ENCODE peak calls at places on chromosomes 4 and X, in five cellular contexts. N is lung, E is nucleus accumbens, G is iPS-NIHi11, I is AG04449. U is an unnamed sample.

GRCh38 chr4:4492161-4492847 is 49.5 kb downstream of the STX18 start:
- DNase-seq in G (no peak), I (peak; percentile 9), N (no peak), E (no peak), U (no peak)

GRCh38 chrX:106281383-106281782 is 113.3 kb downstream of the PWWP3B start:
- DNase-seq in I (no peak), E (no peak), N (no peak), G (no peak), U (no peak)

GRCh38 chr4:176195184-176195978 is at the start of gene SPATA4:
- DNase-seq in I (peak; percentile 47), N (peak; percentile 92), G (peak; percentile 96), E (peak; percentile 84), U (peak; percentile 73)

GRCh38 chr4:26860922-26861433 is 337 bp downstream of the STIM2 start:
- DNase-seq in N (peak; percentile 36), G (peak; percentile 41), I (no peak), E (peak; percentile 68), U (no peak)

GRCh38 chr4:15913631-15913970 is 24.9 kb downstream of the FGFBP1 start:
- DNase-seq in N (no peak), E (no peak), G (no peak), I (peak; percentile 81), U (peak; percentile 49)

GRCh38 chr4:186537843-186538521 is 17.4 kb downstream of the MTNR1A start:
- DNase-seq in N (no peak), G (no peak), E (no peak), I (no peak), U (no peak)

GRCh38 chrX:17580529-17581155 is 156.7 kb upstream of the SCML1 start:
- DNase-seq in E (no peak), N (no peak), I (peak; percentile 69), G (peak; percentile 11), U (no peak)

GRCh38 chrX:44996282-44996681 is 123.3 kb downstream of the KDM6A start:
- DNase-seq in G (no peak), N (no peak), E (no peak), I (no peak), U (no peak)

GRCh38 chr4:138175337-138175794 is 66.8 kb downstream of the SLC7A11 start:
- DNase-seq in N (no peak), E (no peak), G (no peak), I (no peak), U (no peak)

GRCh38 chr4:163866728-163867313 is 372.3 kb downstream of the TMA16 start:
- DNase-seq in E (no peak), N (no peak), I (no peak), G (no peak), U (no peak)

GRCh38 chrX:68234171-68234910 is 199.0 kb downstream of the OPHN1 start:
- DNase-seq in N (no peak), I (no peak), E (no peak), G (peak; percentile 13), U (no peak)

GRCh38 chr4:121594796-121595526 is 101.8 kb downstream of the ANXA5 start:
- DNase-seq in I (no peak), N (no peak), E (no peak), G (no peak), U (no peak)

GRCh38 chrX:10526442-10526841 is 93.9 kb downstream of the MID1 start:
- DNase-seq in G (no peak), E (no peak), N (no peak), I (no peak), U (no peak)

GRCh38 chr4:20395160-20395773 is 143.6 kb downstream of the SLIT2 start:
- DNase-seq in E (no peak), I (no peak), N (no peak), G (peak; percentile 65), U (peak; percentile 37)

GRCh38 chr4:77821775-77822174 is 2.6 kb upstream of the CNOT6L start:
- DNase-seq in I (no peak), E (no peak), G (no peak), N (no peak), U (no peak)

GRCh38 chr4:153205757-153206156 is 1.5 kb downstream of the TRIM2 start:
- DNase-seq in N (peak; percentile 59), G (peak; percentile 43), I (no peak), E (no peak), U (peak; percentile 92)

GRCh38 chrX:132745593-132745992 is 212.8 kb downstream of the HS6ST2 start:
- DNase-seq in E (no peak), G (no peak), N (no peak), I (no peak), U (no peak)